ENCODE peak calls at places on chromosomes 5 and 9, in five cellular contexts. N, R, Y, K and F are unnamed samples. For H3K36me3, the result is how much of the 10 kb centered on the place peaks cover.

GRCh38 chr5:67233075-67233474 is 36.5 kb upstream of the CD180 start:
- DNase-seq in N (no peak), R (no peak), Y (peak), K (no peak), F (no peak)

GRCh38 chr9:121299467-121300282 is 31.7 kb downstream of the GSN start:
- DNase-seq in N (no peak), R (peak), Y (no peak), K (no peak), F (peak)

GRCh38 chr5:14125262-14125661 is 17.9 kb upstream of the TRIO start:
- DNase-seq in N (no peak), R (no peak), Y (no peak), K (no peak), F (no peak)

GRCh38 chr5:179152941-179153340 is 92.8 kb downstream of the ZNF354C start:
- DNase-seq in N (no peak), R (peak), Y (no peak), K (no peak), F (no peak)

GRCh38 chr5:116750626-116751188 is 176.1 kb upstream of the SEMA6A start:
- DNase-seq in N (no peak), R (no peak), Y (no peak), K (no peak), F (no peak)

GRCh38 chr9:89547000-89547399 is 49.1 kb upstream of the SEMA4D start:
- DNase-seq in N (no peak), R (no peak), Y (no peak), K (no peak), F (no peak)

GRCh38 chr5:50766042-50766441 is 99.6 kb downstream of the PARP8 start:
- DNase-seq in N (no peak), R (no peak), Y (no peak), K (no peak), F (no peak)

GRCh38 chr9:117411547-117411946 is 3.3 kb downstream of the ASTN2 start:
- DNase-seq in N (no peak), R (no peak), Y (no peak), K (no peak), F (no peak)

GRCh38 chr9:125260564-125260963 is 1.1 kb upstream of the GAPVD1 start:
- DNase-seq in N (no peak), R (no peak), Y (no peak), K (no peak), F (no peak)

GRCh38 chr5:107135391-107135790 is 535.3 kb downstream of the EFNA5 start:
- DNase-seq in N (no peak), R (no peak), Y (peak), K (no peak), F (no peak)

GRCh38 chr9:6413365-6414263 is 615 bp downstream of the UHRF2 start:
- DNase-seq in N (peak), R (peak), Y (no peak), K (peak), F (no peak)

GRCh38 chr5:96432245-96433065 is 593 bp downstream of the PCSK1 start:
- DNase-seq in N (no peak), R (no peak), Y (no peak), K (no peak), F (no peak)

GRCh38 chr9:90010793-90011192 is 406.0 kb downstream of the GADD45G start:
- DNase-seq in N (no peak), R (no peak), Y (no peak), K (no peak), F (no peak)

GRCh38 chr5:66440202-66440680 is 156.0 kb upstream of the MAST4 start:
- DNase-seq in N (no peak), R (no peak), Y (peak), K (no peak), F (no peak)

GRCh38 chr5:148973455-148973854 is 89.4 kb downstream of the SH3TC2 start:
- DNase-seq in N (no peak), R (no peak), Y (no peak), K (no peak), F (no peak)

GRCh38 chr5:77645158-77645994 is 6.9 kb upstream of the OTP start:
- DNase-seq in N (peak), R (peak), Y (no peak), K (no peak), F (peak)

GRCh38 chr5:147759441-147759840 is 23.1 kb downstream of the JAKMIP2 start:
- DNase-seq in N (no peak), R (no peak), Y (no peak), K (no peak), F (no peak)

GRCh38 chr5:157665467-157666085 is 5.8 kb upstream of the C5orf52 start:
- DNase-seq in N (no peak), R (no peak), Y (peak), K (no peak), F (no peak)

GRCh38 chr5:143061161-143061945 is 291.2 kb downstream of the ARHGAP26 start:
- DNase-seq in N (no peak), R (no peak), Y (no peak), K (no peak), F (no peak)

GRCh38 chr9:110980261-110980660 is 58.0 kb downstream of the LPAR1 start:
- DNase-seq in N (no peak), R (no peak), Y (no peak), K (no peak), F (no peak)

GRCh38 chr5:55320571-55320970 is 12.8 kb downstream of the MTREX start:
- DNase-seq in N (no peak), R (no peak), Y (no peak), K (no peak), F (no peak)

GRCh38 chr9:14098102-14098501 is 215.8 kb downstream of the NFIB start:
- DNase-seq in N (no peak), R (no peak), Y (peak), K (no peak), F (no peak)

GRCh38 chr9:12463641-12464040 is 229.5 kb upstream of the TYRP1 start:
- DNase-seq in N (no peak), R (no peak), Y (no peak), K (no peak), F (no peak)

GRCh38 chr9:128222026-128222425 is 18.8 kb downstream of the DNM1 start:
- DNase-seq in N (no peak), R (no peak), Y (no peak), K (no peak), F (no peak)

GRCh38 chr5:95709967-95710650 is 21.0 kb upstream of the RHOBTB3 start:
- DNase-seq in N (no peak), R (no peak), Y (no peak), K (no peak), F (no peak)

GRCh38 chr9:85521331-85522197 is 220.2 kb downstream of the AGTPBP1 start:
- DNase-seq in N (no peak), R (no peak), Y (no peak), K (no peak), F (no peak)

GRCh38 chr9:86434039-86434726 is 80.0 kb upstream of the TUT7 start:
- DNase-seq in N (no peak), R (no peak), Y (peak), K (no peak), F (no peak)

GRCh38 chr9:97529363-97530076 is 28.1 kb downstream of the TMOD1 start:
- DNase-seq in N (no peak), R (no peak), Y (peak), K (no peak), F (no peak)

GRCh38 chr5:142817961-142818431 is 47.8 kb downstream of the ARHGAP26 start:
- DNase-seq in N (no peak), R (no peak), Y (no peak), K (no peak), F (no peak)

GRCh38 chr5:173532689-173533250 is 83.7 kb downstream of the BOD1 start:
- DNase-seq in N (no peak), R (no peak), Y (no peak), K (no peak), F (no peak)

GRCh38 chr5:101080485-101081240 is 177.6 kb upstream of the ST8SIA4 start:
- DNase-seq in N (no peak), R (no peak), Y (no peak), K (no peak), F (no peak)

GRCh38 chr9:71608825-71609452 is 159.4 kb downstream of the CEMIP2 start:
- DNase-seq in N (no peak), R (no peak), Y (peak), K (no peak), F (no peak)

GRCh38 chr9:96514825-96515218 is 64.9 kb downstream of the HABP4 start:
- DNase-seq in N (no peak), R (no peak), Y (no peak), K (no peak), F (no peak)

GRCh38 chr5:142655339-142656267 is 30.3 kb downstream of the FGF1 start:
- DNase-seq in N (peak), R (peak), Y (peak), K (peak), F (peak)

GRCh38 chr9:133163559-133164208 is at the start of gene GBGT1:
- DNase-seq in N (no peak), R (peak), Y (no peak), K (peak), F (peak)
- H3K4me3 ChIP-seq in N (peak), R (peak), Y (peak), K (peak), F (peak)

DNA sequence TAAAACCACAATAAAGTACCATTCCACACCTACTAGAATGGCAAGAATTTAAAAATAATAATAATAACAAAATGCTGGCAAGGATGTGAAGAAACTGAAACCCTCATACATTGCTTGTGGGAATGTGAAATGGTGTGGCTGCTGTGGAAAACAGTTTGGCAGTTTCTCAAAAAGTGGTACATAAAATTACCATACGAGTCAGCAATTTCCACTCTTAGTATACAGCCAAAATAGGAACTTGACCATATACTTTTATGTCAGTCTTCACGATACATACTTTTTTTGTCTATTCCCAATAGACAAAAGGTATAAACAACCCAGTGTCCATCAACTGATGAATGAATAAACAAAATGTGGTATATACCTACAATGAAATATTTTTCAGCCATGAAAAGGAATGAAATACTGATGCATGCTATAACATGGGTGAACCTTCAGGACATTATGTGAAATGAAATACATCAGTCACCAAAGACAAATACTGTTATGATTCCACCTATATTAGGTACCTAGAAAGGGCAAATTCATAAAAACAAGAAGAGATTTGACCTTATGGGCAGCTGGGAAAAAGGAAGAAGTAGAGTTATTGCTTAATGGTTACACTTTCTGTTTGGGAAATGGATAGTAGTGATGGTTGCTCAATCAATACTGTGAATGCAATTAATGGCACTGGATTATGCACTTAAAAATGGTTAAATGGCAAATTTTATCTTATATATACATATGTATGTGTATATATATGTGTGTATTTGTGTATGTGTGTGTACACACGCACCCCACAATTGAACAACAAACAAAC is 15.4 kb downstream of the FKBP15 start:
- DNase-seq in N (no peak), R (no peak), Y (no peak), K (no peak), F (no peak)
- H3K36me3 ChIP-seq in N (under half), R (half or more), Y (under half), K (under half), F (under half)

GRCh38 chr9:24625097-24625496 is 79.4 kb upstream of the IZUMO3 start:
- DNase-seq in N (no peak), R (no peak), Y (no peak), K (no peak), F (no peak)
- H3K4me3 ChIP-seq in N (no peak), R (no peak), Y (no peak), K (no peak), F (no peak)

GRCh38 chr5:160473736-160474483 is 52.3 kb downstream of the PTTG1 start:
- DNase-seq in N (no peak), R (no peak), Y (no peak), K (no peak), F (no peak)
- H3K36me3 ChIP-seq in N (under half), R (under half), Y (under half), K (under half), F (under half)

DNA sequence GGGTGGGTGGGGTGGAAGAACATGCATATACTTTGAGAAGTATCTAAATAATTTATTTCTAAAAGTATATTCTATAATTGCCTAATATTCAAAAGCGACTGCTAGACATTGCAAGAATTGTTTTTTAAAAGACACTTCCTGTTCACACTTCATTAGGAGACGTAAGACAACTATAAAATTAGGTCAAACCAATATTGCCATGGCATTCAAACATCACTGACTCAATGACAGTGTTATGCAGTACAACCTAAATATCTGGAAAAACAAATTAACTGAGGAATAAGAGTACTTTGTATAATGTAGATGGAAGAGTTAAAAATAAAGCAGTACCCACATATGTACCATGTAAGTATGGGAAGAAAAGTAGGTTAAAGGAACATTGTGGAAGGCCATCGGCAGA is 4.5 kb downstream of the CCNH start:
- DNase-seq in N (no peak), R (no peak), Y (no peak), K (no peak), F (no peak)
- H3K4me3 ChIP-seq in N (no peak), R (no peak), Y (no peak), K (no peak), F (no peak)